ENCODE peak calls at places on chromosomes 2 and 18, in nine cellular contexts. W, Z, R, D, F, V, T, A and S are unnamed samples. For H3K27me3 and H3K4me1, the result is how much of the 10 kb centered on the place peaks cover.

GRCh38 chr2:53987336-53987921 is 16.6 kb upstream of the PSME4 start:
- DNase-seq in W (peak), Z (no peak), R (no peak), D (no peak), F (no peak), V (no peak), T (peak), A (no peak), S (no peak)

GRCh38 chr2:217254111-217254510 is 394.2 kb upstream of the TNP1 start:
- DNase-seq in W (no peak), Z (no peak), R (no peak), D (no peak), F (no peak), V (no peak), T (no peak), A (no peak), S (no peak)

GRCh38 chr2:235170536-235171510 is 219.0 kb downstream of the SH3BP4 start:
- DNase-seq in W (no peak), Z (peak), R (no peak), D (no peak), F (no peak), V (no peak), T (peak), A (no peak), S (no peak)

GRCh38 chr2:208466133-208466919 is 59.7 kb downstream of the PTH2R start:
- DNase-seq in W (no peak), Z (peak), R (no peak), D (no peak), F (no peak), V (no peak), T (peak), A (no peak), S (no peak)

GRCh38 chr2:54176577-54176976 is 61.2 kb downstream of the ACYP2 start:
- DNase-seq in W (no peak), Z (peak), R (no peak), D (peak), F (no peak), V (peak), T (peak), A (peak), S (peak)

GRCh38 chr2:62415019-62415431 is 91.0 kb downstream of the TMEM17 start:
- DNase-seq in W (no peak), Z (no peak), R (no peak), D (no peak), F (no peak), V (no peak), T (no peak), A (no peak), S (no peak)

GRCh38 chr2:149365826-149366583 is 35.6 kb downstream of the LYPD6 start:
- DNase-seq in W (peak), Z (no peak), R (no peak), D (no peak), F (no peak), V (no peak), T (peak), A (no peak), S (no peak)

GRCh38 chr2:236965021-236965840 is 120.5 kb upstream of the COPS8 start:
- DNase-seq in W (no peak), Z (no peak), R (no peak), D (no peak), F (no peak), V (no peak), T (no peak), A (no peak), S (no peak)

GRCh38 chr18:39960545-39960944 is 1994.5 kb upstream of the PIK3C3 start:
- DNase-seq in W (no peak), Z (no peak), R (no peak), D (no peak), F (no peak), V (no peak), T (no peak), A (no peak), S (no peak)

DNA sequence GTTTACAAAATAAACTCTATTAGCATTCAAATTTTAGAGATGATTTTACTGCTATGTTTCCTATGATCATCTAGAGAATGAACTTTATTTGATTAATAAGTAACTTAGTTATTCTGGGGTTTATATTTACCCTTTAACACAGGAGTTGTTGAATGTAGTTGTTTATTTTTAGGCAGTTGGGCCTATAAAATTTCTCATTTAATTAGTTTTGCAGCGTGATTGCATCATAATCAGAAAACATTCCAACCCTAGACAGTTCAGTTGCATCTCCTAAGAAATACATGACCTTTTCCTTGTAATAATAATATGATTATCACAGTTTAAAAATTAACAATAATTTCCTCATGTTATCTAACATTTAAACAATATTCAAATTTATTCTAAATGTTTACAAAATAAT is 224.7 kb upstream of the CDH7 start:
- DNase-seq in W (no peak), Z (no peak), R (no peak), D (no peak), F (no peak), V (no peak), T (no peak), A (no peak), S (no peak)
- H3K27me3 ChIP-seq in W (under half), Z (under half), R (under half), D (under half), F (under half), V (under half), T (under half), A (under half), S (under half)

GRCh38 chr2:101297383-101297782 is 11.1 kb downstream of the RNF149 start:
- DNase-seq in W (no peak), Z (no peak), R (no peak), D (no peak), F (no peak), V (no peak), T (no peak), A (no peak), S (no peak)
- H3K4me1 ChIP-seq in W (under half), Z (half or more), R (under half), D (half or more), F (half or more), V (under half), T (under half), A (under half), S (half or more)

DNA sequence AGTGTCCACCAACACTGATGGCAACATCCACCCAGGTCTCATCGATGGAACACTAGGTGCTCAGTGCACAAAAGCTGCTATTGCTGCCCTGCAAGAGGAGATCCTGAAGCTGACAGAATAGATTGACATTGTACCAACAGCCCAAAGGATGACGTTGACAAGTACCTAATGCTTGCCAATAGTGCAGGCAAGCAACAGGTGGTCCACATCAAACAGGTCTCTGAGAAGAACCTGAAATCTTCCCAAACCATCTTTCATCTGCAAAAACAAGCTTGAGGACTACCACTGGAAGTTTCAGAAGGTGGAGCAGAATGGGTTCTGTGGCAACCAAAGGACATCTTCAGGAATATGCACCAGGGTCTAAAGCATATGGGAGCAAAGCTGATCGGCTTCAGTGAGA is 15.8 kb upstream of the PROKR1 start:
- DNase-seq in W (no peak), Z (no peak), R (no peak), D (no peak), F (no peak), V (no peak), T (no peak), A (no peak), S (no peak)
- H3K27me3 ChIP-seq in W (under half), Z (under half), R (under half), D (under half), F (under half), V (under half), T (under half), A (under half), S (under half)

GRCh38 chr2:205751621-205752031 is 69.3 kb downstream of the NRP2 start:
- DNase-seq in W (no peak), Z (no peak), R (no peak), D (no peak), F (no peak), V (no peak), T (no peak), A (no peak), S (no peak)

GRCh38 chr2:205754285-205754923 is 72.1 kb downstream of the NRP2 start:
- DNase-seq in W (no peak), Z (no peak), R (no peak), D (no peak), F (no peak), V (no peak), T (no peak), A (no peak), S (no peak)

GRCh38 chr2:205754924-205755321 is 72.6 kb downstream of the NRP2 start:
- DNase-seq in W (no peak), Z (no peak), R (no peak), D (no peak), F (no peak), V (no peak), T (peak), A (no peak), S (no peak)

GRCh38 chr2:205752924-205753323 is 70.6 kb downstream of the NRP2 start:
- DNase-seq in W (no peak), Z (no peak), R (no peak), D (no peak), F (no peak), V (no peak), T (no peak), A (no peak), S (no peak)

GRCh38 chr2:205752421-205752820 is 70.1 kb downstream of the NRP2 start:
- DNase-seq in W (no peak), Z (no peak), R (no peak), D (no peak), F (no peak), V (no peak), T (no peak), A (no peak), S (no peak)
- H3K4me1 ChIP-seq in W (under half), Z (under half), R (under half), D (half or more), F (under half), V (under half), T (under half), A (under half), S (under half)

GRCh38 chr2:169360984-169361705 is 1.2 kb downstream of the LRP2 start:
- DNase-seq in W (no peak), Z (peak), R (no peak), D (no peak), F (no peak), V (no peak), T (no peak), A (no peak), S (no peak)
- H3K27me3 ChIP-seq in W (under half), Z (under half), R (under half), D (under half), F (under half), V (under half), T (half or more), A (under half), S (under half)

DNA sequence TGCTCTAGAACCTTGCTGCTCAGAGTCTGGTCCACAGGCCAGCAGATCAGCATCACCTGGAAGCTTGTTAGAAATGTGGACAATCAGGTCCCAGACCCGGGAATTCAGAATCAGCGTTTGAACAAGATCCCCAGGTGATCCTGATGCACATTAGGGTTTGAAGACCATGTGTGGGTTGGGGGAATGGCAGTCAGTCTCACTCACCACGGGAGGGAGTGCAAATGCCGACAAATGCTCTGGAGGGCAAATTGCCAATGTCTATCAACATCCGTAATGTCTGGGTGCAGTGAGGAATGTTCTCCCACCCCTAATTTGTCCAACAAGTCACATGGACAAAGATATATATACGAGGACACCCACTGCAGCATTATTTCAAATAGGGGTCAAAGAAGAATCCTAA is 34.5 kb downstream of the INPP5D start:
- DNase-seq in W (no peak), Z (no peak), R (no peak), D (no peak), F (no peak), V (no peak), T (no peak), A (no peak), S (no peak)
- H3K4me1 ChIP-seq in W (under half), Z (under half), R (under half), D (under half), F (half or more), V (under half), T (under half), A (under half), S (under half)

DNA sequence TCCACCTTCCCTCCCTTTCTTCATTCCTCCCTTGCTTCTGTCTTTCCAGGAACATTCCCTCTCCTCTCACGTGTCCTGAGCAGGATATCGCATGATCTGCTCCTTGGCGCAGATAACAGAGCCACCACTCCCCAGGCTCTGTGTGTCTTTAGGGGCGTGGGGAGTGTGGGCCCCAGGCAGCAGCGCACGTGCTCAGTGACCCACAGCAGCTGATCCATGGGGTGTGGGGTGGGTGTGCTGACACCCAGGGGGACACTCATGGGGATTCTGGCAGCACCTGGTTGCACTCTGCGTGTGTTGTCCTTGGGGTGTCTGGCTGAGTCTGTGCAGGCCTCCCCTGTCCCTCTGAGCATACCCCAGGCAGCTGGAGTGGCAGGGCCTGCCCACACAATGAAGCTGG is 9.9 kb upstream of the FOSL2 start:
- DNase-seq in W (no peak), Z (peak), R (no peak), D (no peak), F (no peak), V (no peak), T (no peak), A (no peak), S (peak)
- H3K27me3 ChIP-seq in W (under half), Z (under half), R (under half), D (under half), F (under half), V (under half), T (under half), A (under half), S (under half)

GRCh38 chr2:169146220-169146619 is 76.9 kb downstream of the DHRS9 start:
- DNase-seq in W (no peak), Z (no peak), R (no peak), D (no peak), F (no peak), V (no peak), T (no peak), A (no peak), S (no peak)
- H3K4me1 ChIP-seq in W (under half), Z (under half), R (under half), D (under half), F (under half), V (under half), T (under half), A (under half), S (under half)

GRCh38 chr2:26897807-26898479 is 50.0 kb downstream of the DPYSL5 start:
- DNase-seq in W (no peak), Z (no peak), R (no peak), D (no peak), F (no peak), V (no peak), T (no peak), A (no peak), S (no peak)

GRCh38 chr2:26901326-26902183 is 53.6 kb downstream of the DPYSL5 start:
- DNase-seq in W (no peak), Z (no peak), R (no peak), D (no peak), F (no peak), V (no peak), T (no peak), A (no peak), S (no peak)

GRCh38 chr2:26899500-26900164 is 51.7 kb downstream of the DPYSL5 start:
- DNase-seq in W (no peak), Z (no peak), R (no peak), D (no peak), F (no peak), V (no peak), T (no peak), A (no peak), S (no peak)

GRCh38 chr2:26900831-26901321 is 52.9 kb downstream of the DPYSL5 start:
- DNase-seq in W (no peak), Z (no peak), R (no peak), D (no peak), F (no peak), V (no peak), T (no peak), A (no peak), S (no peak)

GRCh38 chr2:26898480-26899058 is 50.6 kb downstream of the DPYSL5 start:
- DNase-seq in W (no peak), Z (no peak), R (no peak), D (no peak), F (no peak), V (no peak), T (no peak), A (no peak), S (no peak)
- H3K27me3 ChIP-seq in W (under half), Z (under half), R (under half), D (under half), F (under half), V (under half), T (under half), A (under half), S (under half)

GRCh38 chr18:36129300-36130038 is at the start of the genes ELP2 and SLC39A6:
- DNase-seq in W (peak), Z (peak), R (peak), D (peak), F (peak), V (peak), T (peak), A (peak), S (peak)

GRCh38 chr18:36131692-36132483 is 2.2 kb downstream of the ELP2 start:
- DNase-seq in W (no peak), Z (no peak), R (no peak), D (no peak), F (no peak), V (no peak), T (no peak), A (no peak), S (no peak)

GRCh38 chr18:36128907-36129299 is 237 bp downstream of the SLC39A6 start:
- DNase-seq in W (no peak), Z (no peak), R (no peak), D (no peak), F (no peak), V (no peak), T (no peak), A (no peak), S (no peak)

GRCh38 chr18:36130883-36131653 is 1.4 kb downstream of the ELP2 start:
- DNase-seq in W (no peak), Z (no peak), R (no peak), D (no peak), F (no peak), V (no peak), T (no peak), A (no peak), S (no peak)

GRCh38 chr18:36130039-36130831 is 536 bp downstream of the ELP2 start:
- DNase-seq in W (no peak), Z (no peak), R (no peak), D (no peak), F (no peak), V (no peak), T (peak), A (no peak), S (no peak)
- H3K4me1 ChIP-seq in W (under half), Z (under half), R (under half), D (half or more), F (under half), V (under half), T (under half), A (under half), S (under half)